ENCODE peak calls at places on chromosome 22, in five cellular contexts. Y is fibroblast of lung, O is HepG2, D is hepatocyte, Q is MM.1S. R is an unnamed sample. For H3K36me3, the result is how much of the 10 kb centered on the place peaks cover.

GRCh38 chr22:23079240-23079768 is 9.0 kb downstream of the GNAZ start:
- DNase-seq in Y (no peak), D (peak), O (peak), Q (no peak), R (no peak)

GRCh38 chr22:45212992-45213751 is 27.5 kb downstream of the KIAA0930 start:
- DNase-seq in O (no peak), Y (peak), Q (no peak), D (no peak), R (no peak)

GRCh38 chr22:37335819-37336199 is 53.5 kb downstream of the CYTH4 start:
- DNase-seq in D (no peak), O (no peak), Y (no peak), Q (no peak), R (no peak)

GRCh38 chr22:22414266-22414665 is 94.3 kb downstream of the ZNF280B start:
- DNase-seq in D (no peak), O (no peak), Q (no peak), Y (no peak), R (no peak)

GRCh38 chr22:30005213-30005857 is 74.9 kb upstream of the HORMAD2 start:
- DNase-seq in D (peak), Y (peak), O (peak), Q (peak), R (peak)

GRCh38 chr22:46290121-46290842 is 6.4 kb upstream of the GTSE1 start:
- DNase-seq in O (no peak), D (no peak), Y (no peak), Q (no peak), R (no peak)

GRCh38 chr22:37804502-37804885 is 3.2 kb upstream of the GCAT start:
- DNase-seq in O (no peak), Y (no peak), D (peak), Q (no peak), R (no peak)

GRCh38 chr22:44003776-44004460 is 20.2 kb upstream of the PARVB start:
- DNase-seq in O (no peak), D (no peak), Q (no peak), Y (no peak), R (no peak)

GRCh38 chr22:39545310-39546063 is 12.9 kb upstream of the RPS19BP1 start:
- DNase-seq in Q (no peak), D (peak), Y (peak), O (no peak), R (no peak)

GRCh38 chr22:48071828-48072227 is 1309.4 kb downstream of the TBC1D22A start:
- DNase-seq in Y (no peak), Q (no peak), D (no peak), O (no peak), R (no peak)

GRCh38 chr22:30521368-30522156 is 16.1 kb upstream of the SEC14L4 start:
- DNase-seq in D (no peak), O (no peak), Q (no peak), Y (no peak), R (no peak)

GRCh38 chr22:17198188-17199130 is 20.8 kb downstream of the ADA2 start:
- DNase-seq in D (peak), Y (no peak), Q (no peak), O (no peak), R (no peak)

GRCh38 chr22:26662160-26662559 is 4.8 kb downstream of the MIAT start:
- DNase-seq in Y (no peak), D (no peak), Q (no peak), O (no peak), R (no peak)
- H3K27ac ChIP-seq in Y (no peak), D (no peak), Q (no peak), O (no peak), R (no peak)

GRCh38 chr22:41925783-41926460 is 684 bp downstream of the TNFRSF13C start:
- DNase-seq in Y (peak), O (peak), D (peak), Q (peak), R (peak)
- H2AFZ ChIP-seq in Y (no peak), O (no peak), D (peak), Q (no peak), R (no peak)

DNA sequence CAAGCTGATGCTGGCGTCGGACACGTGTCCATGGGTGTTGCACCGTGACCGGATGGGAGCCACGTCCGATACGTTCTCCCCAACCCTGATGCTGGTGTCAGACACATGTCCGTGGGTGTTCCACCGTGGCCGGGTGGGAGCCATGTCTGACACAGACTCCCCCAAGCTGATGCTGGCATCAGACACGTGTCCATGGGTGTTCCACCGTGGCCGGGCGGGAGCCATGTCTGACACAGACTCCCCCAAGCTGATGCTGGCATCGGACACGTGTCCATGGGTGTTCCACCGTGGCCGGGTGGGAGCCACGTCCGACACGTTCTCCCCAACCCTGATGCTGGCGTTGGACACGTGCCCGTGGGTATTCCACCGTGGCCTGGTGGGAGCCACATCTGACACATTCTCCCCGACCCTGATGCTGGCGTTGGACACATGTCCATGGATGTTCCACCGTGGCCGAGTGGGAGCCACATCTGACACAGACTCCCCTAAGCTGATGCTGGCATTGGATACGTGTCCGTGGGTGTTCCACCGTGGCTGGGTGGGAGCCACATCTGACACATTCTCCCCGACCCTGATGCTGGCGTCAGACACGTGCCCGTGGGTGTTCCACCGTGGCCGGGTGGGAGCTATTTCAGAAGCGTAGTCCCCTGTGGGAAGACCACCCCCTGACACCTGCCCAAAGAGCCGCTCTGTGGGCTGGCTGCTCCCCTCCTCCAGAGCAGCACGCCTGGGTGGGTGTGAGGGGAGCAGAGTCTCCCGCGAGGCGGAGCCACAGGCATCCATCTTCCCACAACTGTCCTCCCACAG is 20.0 kb downstream of the SELENOO start:
- DNase-seq in Q (no peak), Y (no peak), D (no peak), O (no peak), R (no peak)
- H3K36me3 ChIP-seq in Q (under half), Y (half or more), D (under half), O (half or more), R (under half)

GRCh38 chr22:19543970-19544708 is 19.9 kb upstream of the CLDN5 start:
- DNase-seq in O (peak), Y (no peak), D (no peak), Q (no peak), R (no peak)
- H3K27ac ChIP-seq in O (no peak), Y (no peak), D (no peak), Q (no peak), R (no peak)

R was measured in PC-9.